ENCODE peak calls at places on chromosomes 2 and 18, in nine cellular contexts. J is stimulated activated CD8-positive, alpha-beta memory T cell treated with anti-CD3 and anti-CD28 coated beads, Interleukin-15, amount 100 ng/mL, for 48 hours; W is effector memory CD8-positive, alpha-beta T cell; L is mucosa of descending colon; A is tibial nerve; H is activated CD8-positive, alpha-beta T cell treated with anti-CD3 and anti-CD28 coated beads, Interleukin-2, amount 10 ng/mL, durations not matched to agents 7 days and 5 days; Y is spleen; B is caudate nucleus; F is HTR-8/SVneo. C is an unnamed sample.

GRCh38 chr2:212931271-212931670 is 220.1 kb downstream of the IKZF2 start:
- DNase-seq in Y (no peak), A (no peak), L (no peak), J (no peak), H (no peak), B (no peak), W (no peak), F (no peak), C (no peak)

GRCh38 chr2:47724221-47724981 is 58.5 kb upstream of the MSH6 start:
- DNase-seq in F (no peak), H (no peak), J (no peak), L (no peak), Y (peak; percentile 85), B (no peak), W (no peak), A (no peak), C (no peak)

GRCh38 chr18:9404565-9405060 is 70.0 kb downstream of the TWSG1 start:
- DNase-seq in L (no peak), Y (peak; percentile 84), H (peak; percentile 46), J (no peak), F (peak; percentile 36), B (no peak), W (no peak), A (no peak), C (no peak)

GRCh38 chr18:45423664-45424063 is 191.6 kb upstream of the SLC14A2 start:
- DNase-seq in Y (no peak), W (no peak), F (no peak), L (no peak), H (no peak), J (no peak), B (no peak), A (no peak), C (no peak)

GRCh38 chr2:111667542-111668273 is 216.3 kb downstream of the ANAPC1 start:
- DNase-seq in B (no peak), A (no peak), H (peak; percentile 20), F (peak; percentile 62), Y (no peak), L (no peak), J (no peak), W (no peak), C (peak; percentile 35)

GRCh38 chr2:237691200-237691907 is 64.0 kb downstream of the LRRFIP1 start:
- DNase-seq in Y (peak; percentile 100), J (no peak), F (peak; percentile 89), H (peak; percentile 63), B (no peak), L (peak; percentile 79), W (no peak), A (peak; percentile 95), C (peak; percentile 76)

GRCh38 chr2:176473177-176473576 is 203.9 kb downstream of the MTX2 start:
- DNase-seq in Y (no peak), F (peak; percentile 31), W (no peak), H (peak; percentile 44), B (no peak), J (no peak), A (no peak), L (peak; percentile 36), C (no peak)

GRCh38 chr2:239903803-239904202 is 121.3 kb downstream of the NDUFA10 start:
- DNase-seq in H (no peak), W (no peak), F (no peak), L (no peak), A (no peak), Y (no peak), B (no peak), J (no peak), C (peak; percentile 26)

GRCh38 chr2:109721626-109722025 is 72.5 kb upstream of the RGPD5 start:
- DNase-seq in W (no peak), A (no peak), L (no peak), F (no peak), Y (no peak), H (no peak), B (no peak), J (no peak), C (no peak)

GRCh38 chr2:234548720-234549420 is 52.0 kb upstream of the ARL4C start:
- DNase-seq in H (no peak), L (no peak), W (no peak), B (no peak), A (no peak), J (no peak), F (no peak), Y (no peak), C (no peak)

GRCh38 chr2:204060896-204061640 is 124.5 kb downstream of the ICOS start:
- DNase-seq in J (no peak), F (no peak), Y (no peak), B (no peak), A (no peak), L (no peak), H (no peak), W (no peak), C (no peak)

GRCh38 chr2:126698991-126699390 is 43.0 kb downstream of the GYPC start:
- DNase-seq in W (no peak), F (no peak), L (no peak), A (no peak), J (no peak), H (no peak), Y (no peak), B (no peak), C (no peak)